ENCODE peak calls at places on chromosomes 12 and 14, in seven cellular contexts. Y is AG10803, K is left ventricle myocardium inferior, R is GM12865, I is choroid plexus epithelial cell, O is heart right ventricle, W is left lung. M is an unnamed sample.

GRCh38 chr12:57844725-57845477 is 1.6 kb downstream of the CTDSP2 start:
- DNase-seq in Y (peak; percentile 93), K (peak; percentile 70), R (peak; percentile 56), I (peak; percentile 83), O (peak; percentile 77), W (peak; percentile 85), M (peak; percentile 66)

GRCh38 chr12:69999561-69999960 is 174.5 kb downstream of the MYRFL start:
- DNase-seq in Y (no peak), K (no peak), R (no peak), I (no peak), O (no peak), W (no peak), M (no peak)

GRCh38 chr14:95507701-95508103 is 8.7 kb downstream of the SYNE3 start:
- DNase-seq in Y (peak; percentile 77), K (no peak), R (peak; percentile 74), I (peak; percentile 60), O (no peak), W (no peak), M (no peak)

GRCh38 chr12:68439368-68440045 is 107.3 kb upstream of the MDM1 start:
- DNase-seq in Y (no peak), K (no peak), R (no peak), I (no peak), O (no peak), W (no peak), M (no peak)

GRCh38 chr14:22748691-22749090 is 17.8 kb upstream of the OXA1L start:
- DNase-seq in Y (no peak), K (no peak), R (peak; percentile 22), I (no peak), O (no peak), W (no peak), M (peak; percentile 41)

GRCh38 chr12:87320724-87321123 is 708.5 kb downstream of the C12orf50 start:
- DNase-seq in Y (no peak), K (no peak), R (no peak), I (peak; percentile 60), O (no peak), W (no peak), M (no peak)

GRCh38 chr14:54147285-54147684 is 190.7 kb upstream of the BMP4 start:
- DNase-seq in Y (no peak), K (peak; percentile 15), R (no peak), I (peak; percentile 81), O (no peak), W (no peak), M (no peak)

GRCh38 chr14:70148911-70149675 is 39.7 kb downstream of the SLC8A3 start:
- DNase-seq in Y (no peak), K (no peak), R (no peak), I (no peak), O (no peak), W (no peak), M (peak; percentile 8)

GRCh38 chr12:121295123-121295745 is 1.3 kb downstream of the CAMKK2 start:
- DNase-seq in Y (no peak), K (no peak), R (peak; percentile 30), I (no peak), O (no peak), W (no peak), M (no peak)

GRCh38 chr12:80041691-80042090 is 57.6 kb upstream of the OTOGL start:
- DNase-seq in Y (peak; percentile 72), K (no peak), R (no peak), I (peak; percentile 65), O (no peak), W (no peak), M (no peak)

GRCh38 chr12:100267603-100268281 is 765 bp downstream of the SCYL2 start:
- DNase-seq in Y (peak; percentile 38), K (no peak), R (no peak), I (peak; percentile 42), O (peak; percentile 12), W (no peak), M (peak; percentile 29)

GRCh38 chr14:90091393-90091792 is 29.6 kb downstream of the KCNK13 start:
- DNase-seq in Y (peak; percentile 30), K (no peak), R (no peak), I (peak; percentile 80), O (no peak), W (no peak), M (no peak)

GRCh38 chr14:53520529-53520928 is 367.4 kb upstream of the DDHD1 start:
- DNase-seq in Y (no peak), K (no peak), R (no peak), I (no peak), O (no peak), W (no peak), M (no peak)

GRCh38 chr12:108611884-108612415 is 14.1 kb upstream of the TMEM119 start:
- DNase-seq in Y (peak; percentile 82), K (no peak), R (peak; percentile 57), I (peak; percentile 72), O (no peak), W (peak; percentile 50), M (no peak)

GRCh38 chr12:32159925-32160324 is 53.3 kb downstream of the BICD1 start:
- DNase-seq in Y (peak; percentile 44), K (no peak), R (no peak), I (no peak), O (no peak), W (no peak), M (no peak)

GRCh38 chr14:50475460-50475859 is 56.9 kb downstream of the MAP4K5 start:
- DNase-seq in Y (no peak), K (no peak), R (no peak), I (no peak), O (no peak), W (no peak), M (no peak)
- TF ChIP-seq CTCF in Y (no peak), K (no peak), R (no peak), I (no peak), O (no peak), W (no peak), M (no peak)

GRCh38 chr14:45807187-45807586 is 554.2 kb upstream of the MIS18BP1 start:
- DNase-seq in Y (no peak), K (no peak), R (peak; percentile 1), I (no peak), O (no peak), W (no peak), M (no peak)

GRCh38 chr14:45811155-45811554 is 558.2 kb upstream of the MIS18BP1 start:
- DNase-seq in Y (no peak), K (no peak), R (peak; percentile 4), I (no peak), O (no peak), W (no peak), M (no peak)

GRCh38 chr14:45810152-45810872 is 557.3 kb upstream of the MIS18BP1 start:
- DNase-seq in Y (no peak), K (no peak), R (peak; percentile 53), I (peak; percentile 1), O (no peak), W (no peak), M (peak; percentile 10)
- TF ChIP-seq CTCF in Y (no peak), K (no peak), R (no peak), I (no peak), O (no peak), W (peak; percentile 21), M (peak; percentile 27)

GRCh38 chr14:105022276-105022670 is 1.4 kb upstream of the CDCA4 start:
- DNase-seq in Y (no peak), K (no peak), R (no peak), I (no peak), O (no peak), W (no peak), M (no peak)

GRCh38 chr14:105018414-105018813 is 2.5 kb downstream of the CDCA4 start:
- DNase-seq in Y (no peak), K (no peak), R (no peak), I (no peak), O (no peak), W (no peak), M (no peak)

GRCh38 chr14:105021656-105022275 is 883 bp upstream of the CDCA4 start:
- DNase-seq in Y (peak; percentile 30), K (no peak), R (peak; percentile 75), I (peak; percentile 50), O (no peak), W (no peak), M (peak; percentile 53)

GRCh38 chr14:105020815-105021655 is at the start of gene CDCA4:
- DNase-seq in Y (peak; percentile 93), K (peak; percentile 98), R (peak; percentile 98), I (peak; percentile 96), O (peak; percentile 96), W (peak; percentile 99), M (peak; percentile 100)

DNA sequence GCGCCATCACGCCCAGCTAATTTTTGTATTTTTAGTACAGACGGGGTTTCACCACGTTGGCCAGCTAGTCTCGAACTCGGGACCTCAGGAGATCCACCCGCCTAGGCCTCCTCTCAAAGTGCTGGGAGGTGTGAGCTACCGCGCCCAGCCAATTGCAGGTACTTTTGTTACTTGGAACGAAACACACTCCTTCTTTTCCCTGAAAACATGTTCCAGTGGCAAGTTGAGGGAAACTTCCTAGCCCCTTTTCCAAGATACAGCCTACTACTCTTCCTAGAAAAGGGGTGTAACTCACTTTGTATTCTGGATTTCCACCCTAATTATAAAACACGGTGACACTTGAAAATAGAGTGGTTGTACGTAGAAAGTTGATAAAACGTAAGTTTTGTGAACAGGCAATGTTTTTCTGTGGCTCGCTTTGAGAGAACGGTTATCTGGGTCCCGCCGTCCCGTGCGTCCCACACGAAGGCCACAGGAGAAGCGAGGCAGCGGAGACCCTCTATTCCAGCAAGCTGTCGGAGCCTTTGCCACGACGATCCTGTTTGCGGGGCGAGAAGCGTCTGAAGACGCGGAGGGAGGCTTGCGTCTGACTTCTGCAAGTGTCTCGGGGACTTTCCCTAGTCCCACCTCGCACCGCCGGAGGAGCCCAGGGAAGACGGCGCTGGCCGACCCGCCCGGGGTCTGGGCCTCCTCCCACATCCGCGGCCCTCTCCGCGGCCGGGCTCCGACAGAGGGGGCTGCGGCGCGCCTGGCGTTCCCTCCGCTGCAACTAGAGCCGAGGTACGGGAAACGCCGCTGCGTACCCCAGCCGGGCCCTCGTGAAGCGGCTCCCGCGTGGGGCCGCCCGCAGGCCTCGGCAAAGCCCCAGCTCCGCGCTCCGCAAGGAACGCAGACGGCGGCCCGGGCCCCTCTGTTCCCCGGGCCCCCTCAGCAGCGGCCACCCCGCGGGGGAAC is 745 bp downstream of the CDCA4 start:
- DNase-seq in Y (peak; percentile 20), K (no peak), R (peak; percentile 75), I (peak; percentile 56), O (no peak), W (peak; percentile 88), M (peak; percentile 72)
- TF ChIP-seq CTCF in Y (no peak), K (no peak), R (no peak), I (peak; percentile 15), O (no peak), W (no peak), M (peak; percentile 10)

DNA sequence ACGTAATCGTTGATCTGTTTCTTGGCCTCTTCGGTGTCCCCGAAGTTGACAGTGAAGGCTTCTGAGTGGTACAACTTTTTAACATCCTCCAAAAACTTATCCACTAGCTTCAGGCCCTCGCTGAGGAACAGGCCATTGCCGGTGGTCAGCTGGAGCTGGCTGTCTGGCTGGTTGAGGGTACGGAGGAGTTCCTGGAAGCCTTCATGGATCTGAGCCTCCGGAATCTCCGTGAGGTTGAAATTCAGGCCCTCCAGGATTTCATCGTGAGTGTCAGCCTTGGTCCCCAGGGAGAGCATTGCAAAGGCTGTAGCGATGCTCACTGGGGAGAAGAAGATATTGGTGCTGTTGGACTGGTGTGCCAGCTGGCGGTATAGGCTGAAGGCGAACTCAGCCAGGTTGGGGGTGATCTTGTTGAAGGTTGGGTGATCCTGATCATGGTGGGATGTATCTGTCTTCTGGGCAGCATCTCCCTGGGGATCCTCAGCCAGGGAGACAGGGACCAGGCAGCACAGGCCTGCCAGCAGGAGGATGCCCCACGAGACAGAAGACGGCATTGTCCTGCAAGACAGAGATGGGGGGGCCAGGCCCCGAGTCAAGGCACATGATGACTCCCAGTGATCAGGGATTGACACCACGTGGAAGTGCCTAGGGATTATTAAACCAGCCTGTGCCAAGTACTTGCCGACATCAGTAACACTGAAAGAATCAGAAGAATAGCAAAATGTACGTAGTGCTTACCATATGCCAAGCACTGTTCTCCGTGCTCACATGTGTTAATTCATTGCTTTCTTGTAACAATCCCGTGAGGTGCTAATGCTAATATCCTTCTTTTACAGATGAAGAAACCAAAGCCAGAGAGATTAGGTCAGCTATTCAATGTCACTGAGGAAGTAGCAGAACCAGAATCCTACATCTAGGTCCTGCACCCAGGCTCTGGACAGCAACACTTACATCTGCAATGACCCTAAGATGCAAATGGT is 5.4 kb downstream of the SERPINA1 start:
- DNase-seq in Y (no peak), K (no peak), R (no peak), I (no peak), O (no peak), W (no peak), M (no peak)
- TF ChIP-seq CTCF in Y (no peak), K (no peak), R (no peak), I (no peak), O (no peak), W (no peak), M (no peak)